ENCODE peak calls at places on chromosome 11, in ten cellular contexts. I, D, K, J, T, U, X, F, Q and N are unnamed samples.

GRCh38 chr11:126546694-126547093 is 191.2 kb downstream of the ST3GAL4 start:
- DNase-seq in Q (no peak), K (no peak), I (no peak), D (no peak), J (no peak), X (no peak), F (no peak), T (no peak), U (no peak), N (no peak)

GRCh38 chr11:64334764-64335741 is 5.0 kb upstream of the CCDC88B start:
- DNase-seq in Q (peak), U (no peak), K (no peak), D (no peak), I (peak), X (peak), T (peak), J (peak), F (peak), N (peak)

GRCh38 chr11:2799881-2800654 is 85.5 kb downstream of the CDKN1C start:
- DNase-seq in U (no peak), X (no peak), I (no peak), D (no peak), K (no peak), T (no peak), F (peak), Q (no peak), J (no peak), N (no peak)

GRCh38 chr11:89293966-89294679 is 116.4 kb downstream of the TYR start:
- DNase-seq in J (no peak), K (no peak), T (peak), U (no peak), F (no peak), I (no peak), Q (peak), X (no peak), D (no peak), N (no peak)

GRCh38 chr11:16603245-16603644 is 135.2 kb upstream of the C11orf58 start:
- DNase-seq in U (no peak), D (peak), Q (no peak), J (no peak), F (peak), I (no peak), T (no peak), X (no peak), K (no peak), N (no peak)

GRCh38 chr11:102293873-102294601 is 23.2 kb upstream of the BIRC3 start:
- DNase-seq in J (peak), I (peak), Q (peak), K (no peak), D (peak), T (peak), U (no peak), F (no peak), X (peak), N (peak)

GRCh38 chr11:86370922-86371614 is 3.6 kb upstream of the CCDC81 start:
- DNase-seq in J (no peak), D (no peak), X (peak), T (no peak), F (no peak), K (no peak), U (no peak), I (no peak), Q (peak), N (no peak)

GRCh38 chr11:75325713-75326438 is 25.6 kb downstream of the ARRB1 start:
- DNase-seq in Q (peak), X (peak), F (peak), I (no peak), J (no peak), D (no peak), K (peak), T (no peak), U (peak), N (no peak)